ENCODE peak calls at places on chromosomes 16 and 17, in nine cellular contexts. One of them, this sample, is unnamed.

GRCh38 chr17:57945999-57946797 is 9.0 kb downstream of the CUEDC1 start:
- DNase-seq in tibial artery: no peak
- DNase-seq in lower leg skin: no peak
- DNase-seq in MM.1S: peak
- DNase-seq in AG10803: peak
- DNase-seq in Calu3: no peak
- DNase-seq in fibroblast of mammary gland: peak
- DNase-seq in right lobe of liver: no peak
- DNase-seq in endothelial cell: no peak
- DNase-seq in this sample: no peak

GRCh38 chr16:9316615-9317014 is 225.2 kb downstream of the HAPSTR1 start:
- DNase-seq in endothelial cell: no peak
- DNase-seq in lower leg skin: no peak
- DNase-seq in tibial artery: no peak
- DNase-seq in AG10803: no peak
- DNase-seq in Calu3: peak
- DNase-seq in MM.1S: no peak
- DNase-seq in right lobe of liver: no peak
- DNase-seq in fibroblast of mammary gland: no peak
- DNase-seq in this sample: no peak

GRCh38 chr16:89775223-89775622 is 41.2 kb downstream of the FANCA start:
- DNase-seq in endothelial cell: no peak
- DNase-seq in right lobe of liver: no peak
- DNase-seq in Calu3: no peak
- DNase-seq in tibial artery: no peak
- DNase-seq in MM.1S: no peak
- DNase-seq in lower leg skin: no peak
- DNase-seq in AG10803: no peak
- DNase-seq in fibroblast of mammary gland: no peak
- DNase-seq in this sample: no peak

GRCh38 chr17:18263885-18264682 is 3.6 kb downstream of the MIEF2 start:
- DNase-seq in AG10803: no peak
- DNase-seq in tibial artery: no peak
- DNase-seq in endothelial cell: no peak
- DNase-seq in fibroblast of mammary gland: no peak
- DNase-seq in lower leg skin: no peak
- DNase-seq in MM.1S: no peak
- DNase-seq in right lobe of liver: no peak
- DNase-seq in Calu3: no peak
- DNase-seq in this sample: no peak

GRCh38 chr16:1941924-1942809 is 832 bp downstream of the MSRB1 start:
- DNase-seq in endothelial cell: no peak
- DNase-seq in AG10803: peak
- DNase-seq in Calu3: peak
- DNase-seq in tibial artery: peak
- DNase-seq in right lobe of liver: no peak
- DNase-seq in MM.1S: no peak
- DNase-seq in lower leg skin: no peak
- DNase-seq in fibroblast of mammary gland: peak
- DNase-seq in this sample: no peak

GRCh38 chr16:24116371-24116770 is 139.8 kb upstream of the CACNG3 start:
- DNase-seq in fibroblast of mammary gland: no peak
- DNase-seq in right lobe of liver: no peak
- DNase-seq in tibial artery: no peak
- DNase-seq in MM.1S: no peak
- DNase-seq in Calu3: no peak
- DNase-seq in endothelial cell: no peak
- DNase-seq in lower leg skin: no peak
- DNase-seq in AG10803: no peak
- DNase-seq in this sample: no peak

GRCh38 chr16:88194397-88195020 is 188.2 kb upstream of the ZNF469 start:
- DNase-seq in tibial artery: no peak
- DNase-seq in fibroblast of mammary gland: peak
- DNase-seq in AG10803: peak
- DNase-seq in endothelial cell: no peak
- DNase-seq in Calu3: no peak
- DNase-seq in lower leg skin: peak
- DNase-seq in MM.1S: no peak
- DNase-seq in right lobe of liver: no peak
- DNase-seq in this sample: no peak

GRCh38 chr17:77453613-77454559 is 313.1 kb downstream of the SEC14L1 start:
- DNase-seq in endothelial cell: no peak
- DNase-seq in lower leg skin: no peak
- DNase-seq in right lobe of liver: peak
- DNase-seq in MM.1S: no peak
- DNase-seq in tibial artery: no peak
- DNase-seq in AG10803: no peak
- DNase-seq in Calu3: peak
- DNase-seq in fibroblast of mammary gland: no peak
- DNase-seq in this sample: no peak

GRCh38 chr16:81266680-81267095 is 28.2 kb downstream of the BCO1 start:
- DNase-seq in MM.1S: peak
- DNase-seq in AG10803: no peak
- DNase-seq in lower leg skin: no peak
- DNase-seq in fibroblast of mammary gland: no peak
- DNase-seq in endothelial cell: no peak
- DNase-seq in Calu3: peak
- DNase-seq in right lobe of liver: no peak
- DNase-seq in tibial artery: no peak
- DNase-seq in this sample: no peak

GRCh38 chr17:15485045-15485444 is 17.6 kb upstream of the CDRT4 start:
- DNase-seq in endothelial cell: no peak
- DNase-seq in MM.1S: no peak
- DNase-seq in AG10803: no peak
- DNase-seq in right lobe of liver: no peak
- DNase-seq in fibroblast of mammary gland: no peak
- DNase-seq in tibial artery: no peak
- DNase-seq in lower leg skin: no peak
- DNase-seq in Calu3: no peak
- DNase-seq in this sample: no peak

GRCh38 chr16:69399361-69399760 is 13.6 kb upstream of the TERF2 start:
- DNase-seq in tibial artery: no peak
- DNase-seq in endothelial cell: no peak
- DNase-seq in MM.1S: no peak
- DNase-seq in lower leg skin: no peak
- DNase-seq in fibroblast of mammary gland: peak
- DNase-seq in right lobe of liver: no peak
- DNase-seq in Calu3: no peak
- DNase-seq in AG10803: peak
- DNase-seq in this sample: no peak

DNA sequence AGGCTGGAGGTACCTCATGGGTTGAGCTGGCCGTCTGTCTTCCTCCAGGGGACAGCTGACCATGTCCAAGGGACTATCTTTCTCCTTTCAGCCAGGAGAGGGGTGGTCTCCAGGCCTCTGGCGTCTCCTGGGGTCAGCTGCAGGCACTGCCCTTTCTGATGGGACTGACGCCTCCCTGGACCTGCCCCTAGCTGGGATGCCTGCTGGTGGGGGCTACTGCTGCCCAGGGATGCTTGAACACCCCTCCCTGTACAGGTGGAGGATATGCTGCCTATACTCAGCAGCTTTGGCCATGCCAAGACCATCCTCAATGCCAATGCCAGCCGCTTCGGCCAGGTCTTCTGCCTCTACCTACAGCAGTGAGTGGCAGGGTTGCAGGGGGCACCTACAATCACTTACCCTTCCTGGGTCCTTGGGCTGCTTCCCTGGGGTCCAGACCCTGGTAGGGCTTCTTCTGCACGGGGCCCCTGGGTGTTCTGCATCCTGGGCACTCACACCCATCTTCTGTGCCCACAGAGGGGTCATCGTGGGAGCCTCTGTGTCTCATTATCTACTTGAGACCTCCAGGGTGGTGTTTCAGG is 4.2 kb downstream of the MYO15B start:
- DNase-seq in AG10803: no peak
- DNase-seq in tibial artery: no peak
- DNase-seq in endothelial cell: no peak
- DNase-seq in Calu3: no peak
- DNase-seq in fibroblast of mammary gland: no peak
- DNase-seq in lower leg skin: no peak
- DNase-seq in right lobe of liver: no peak
- DNase-seq in MM.1S: no peak
- DNase-seq in this sample: no peak
- TF ChIP-seq CTCF in AG10803: no peak
- TF ChIP-seq CTCF in tibial artery: no peak
- TF ChIP-seq CTCF in endothelial cell: no peak
- TF ChIP-seq CTCF in Calu3: no peak
- TF ChIP-seq CTCF in fibroblast of mammary gland: no peak
- TF ChIP-seq CTCF in lower leg skin: no peak
- TF ChIP-seq CTCF in right lobe of liver: no peak
- TF ChIP-seq CTCF in MM.1S: no peak
- TF ChIP-seq CTCF in this sample: no peak

GRCh38 chr16:79642652-79643051 is 42.1 kb upstream of the MAF start:
- DNase-seq in right lobe of liver: no peak
- DNase-seq in AG10803: no peak
- DNase-seq in tibial artery: no peak
- DNase-seq in MM.1S: no peak
- DNase-seq in lower leg skin: no peak
- DNase-seq in endothelial cell: no peak
- DNase-seq in Calu3: no peak
- DNase-seq in fibroblast of mammary gland: no peak
- DNase-seq in this sample: no peak

GRCh38 chr16:79635488-79635887 is 35.0 kb upstream of the MAF start:
- DNase-seq in right lobe of liver: no peak
- DNase-seq in MM.1S: no peak
- DNase-seq in Calu3: no peak
- DNase-seq in tibial artery: no peak
- DNase-seq in AG10803: no peak
- DNase-seq in endothelial cell: no peak
- DNase-seq in fibroblast of mammary gland: no peak
- DNase-seq in lower leg skin: no peak
- DNase-seq in this sample: no peak

GRCh38 chr16:79644977-79645667 is 44.6 kb upstream of the MAF start:
- DNase-seq in endothelial cell: no peak
- DNase-seq in lower leg skin: no peak
- DNase-seq in MM.1S: no peak
- DNase-seq in Calu3: no peak
- DNase-seq in fibroblast of mammary gland: no peak
- DNase-seq in AG10803: no peak
- DNase-seq in right lobe of liver: no peak
- DNase-seq in tibial artery: no peak
- DNase-seq in this sample: no peak

GRCh38 chr16:79638386-79639106 is 38.0 kb upstream of the MAF start:
- DNase-seq in tibial artery: no peak
- DNase-seq in lower leg skin: no peak
- DNase-seq in MM.1S: no peak
- DNase-seq in AG10803: no peak
- DNase-seq in Calu3: no peak
- DNase-seq in fibroblast of mammary gland: no peak
- DNase-seq in endothelial cell: no peak
- DNase-seq in right lobe of liver: no peak
- DNase-seq in this sample: no peak

DNA sequence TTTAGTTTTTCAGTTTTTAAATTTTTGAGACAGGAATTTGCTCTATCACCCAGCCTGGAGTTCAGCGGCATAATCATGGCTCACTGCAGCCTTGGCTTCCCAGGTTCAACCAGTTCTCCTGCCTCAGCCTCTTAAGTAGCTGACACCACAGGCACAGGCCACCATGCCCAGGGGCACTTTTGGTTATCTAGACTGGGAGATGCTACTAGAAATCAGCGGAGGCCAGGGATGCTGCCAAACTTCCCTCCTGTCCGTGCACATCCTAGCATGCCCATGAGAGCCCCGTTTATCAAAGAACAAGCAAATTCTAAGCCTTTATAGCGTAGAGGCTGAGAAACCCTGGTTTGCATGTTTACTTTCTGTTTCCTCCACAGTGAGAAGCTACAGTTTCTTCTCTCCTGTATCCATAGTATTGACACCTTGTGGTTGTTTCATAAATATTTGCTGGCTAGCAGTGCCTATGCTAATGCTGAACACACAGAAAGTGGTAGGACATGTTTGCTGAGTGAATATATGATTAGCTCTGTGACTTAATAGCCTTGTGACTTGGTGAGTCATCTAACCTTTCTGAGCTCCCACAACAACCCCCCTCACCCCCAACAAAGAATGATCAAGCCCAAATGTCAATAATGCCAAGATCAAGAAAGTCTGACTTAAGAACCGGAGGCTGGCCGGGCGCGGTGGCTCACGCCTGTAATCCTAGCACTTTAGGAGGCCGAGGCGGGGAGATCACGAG is 39.2 kb upstream of the MAF start:
- DNase-seq in AG10803: no peak
- DNase-seq in tibial artery: no peak
- DNase-seq in MM.1S: peak
- DNase-seq in fibroblast of mammary gland: no peak
- DNase-seq in right lobe of liver: no peak
- DNase-seq in Calu3: peak
- DNase-seq in endothelial cell: no peak
- DNase-seq in lower leg skin: peak
- DNase-seq in this sample: no peak
- TF ChIP-seq CTCF in AG10803: no peak
- TF ChIP-seq CTCF in tibial artery: no peak
- TF ChIP-seq CTCF in MM.1S: no peak
- TF ChIP-seq CTCF in fibroblast of mammary gland: no peak
- TF ChIP-seq CTCF in right lobe of liver: no peak
- TF ChIP-seq CTCF in Calu3: no peak
- TF ChIP-seq CTCF in endothelial cell: no peak
- TF ChIP-seq CTCF in lower leg skin: no peak
- TF ChIP-seq CTCF in this sample: no peak

GRCh38 chr16:22323998-22324786 is 27.0 kb downstream of the POLR3E start:
- DNase-seq in AG10803: no peak
- DNase-seq in right lobe of liver: no peak
- DNase-seq in tibial artery: no peak
- DNase-seq in Calu3: no peak
- DNase-seq in fibroblast of mammary gland: no peak
- DNase-seq in MM.1S: no peak
- DNase-seq in lower leg skin: no peak
- DNase-seq in endothelial cell: no peak
- DNase-seq in this sample: no peak
- TF ChIP-seq CTCF in AG10803: no peak
- TF ChIP-seq CTCF in right lobe of liver: no peak
- TF ChIP-seq CTCF in tibial artery: no peak
- TF ChIP-seq CTCF in Calu3: no peak
- TF ChIP-seq CTCF in fibroblast of mammary gland: no peak
- TF ChIP-seq CTCF in MM.1S: no peak
- TF ChIP-seq CTCF in lower leg skin: no peak
- TF ChIP-seq CTCF in endothelial cell: no peak
- TF ChIP-seq CTCF in this sample: no peak

DNA sequence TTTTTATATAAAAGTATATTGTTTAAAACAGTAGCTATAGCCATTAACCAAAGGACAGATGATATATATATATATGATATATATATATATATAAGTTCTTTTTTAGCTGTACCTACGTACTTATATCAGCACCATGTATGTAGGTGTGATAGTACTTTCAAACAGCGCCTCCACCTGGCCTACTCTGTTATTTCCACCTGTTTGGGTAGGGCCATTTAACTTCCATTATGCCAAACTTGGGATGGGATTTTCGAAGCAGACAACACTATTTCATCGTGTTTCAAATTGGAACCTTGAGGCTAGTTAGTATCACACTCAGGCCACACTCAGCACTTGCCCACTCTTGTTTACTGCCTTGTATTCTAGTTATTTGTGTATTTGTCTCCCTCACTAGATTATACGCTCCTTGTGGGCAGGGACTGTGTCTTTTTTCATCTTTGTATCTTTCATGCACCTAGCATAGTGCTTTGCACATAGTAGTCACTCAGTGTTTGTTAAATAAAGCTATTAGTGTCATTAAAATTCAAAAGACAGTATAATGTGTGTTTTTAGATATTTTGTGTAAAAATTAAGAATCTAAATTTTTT is 11.8 kb upstream of the CLTC start:
- DNase-seq in MM.1S: peak
- DNase-seq in right lobe of liver: no peak
- DNase-seq in Calu3: no peak
- DNase-seq in fibroblast of mammary gland: no peak
- DNase-seq in AG10803: no peak
- DNase-seq in endothelial cell: peak
- DNase-seq in tibial artery: no peak
- DNase-seq in lower leg skin: no peak
- DNase-seq in this sample: no peak
- TF ChIP-seq CTCF in MM.1S: peak
- TF ChIP-seq CTCF in right lobe of liver: no peak
- TF ChIP-seq CTCF in Calu3: no peak
- TF ChIP-seq CTCF in fibroblast of mammary gland: peak
- TF ChIP-seq CTCF in AG10803: no peak
- TF ChIP-seq CTCF in endothelial cell: peak
- TF ChIP-seq CTCF in tibial artery: no peak
- TF ChIP-seq CTCF in lower leg skin: no peak
- TF ChIP-seq CTCF in this sample: peak

This sample was measured in mesothelial cell of epicardium.